ENCODE peak calls at places on chromosomes 7 and 10, in six cellular contexts. One of them, this sample, is unnamed.

GRCh38 chr10:31100176-31100575 is 68.5 kb upstream of the ZNF438 start:
- DNase-seq in AG09309: no peak
- DNase-seq in stimulated activated CD4-positive, alpha-beta T cell treated with anti-CD3 and anti-CD28 coated beads, TNF-alpha, amount 100 ng/mL, for 24 hours: no peak
- DNase-seq in GM20000: no peak
- DNase-seq in LoVo: no peak
- DNase-seq in smooth muscle cell of the brain vasculature: no peak
- DNase-seq in this sample: no peak

GRCh38 chr10:44935201-44935960 is 24.2 kb upstream of the RASSF4 start:
- DNase-seq in stimulated activated CD4-positive, alpha-beta T cell treated with anti-CD3 and anti-CD28 coated beads, TNF-alpha, amount 100 ng/mL, for 24 hours: no peak
- DNase-seq in smooth muscle cell of the brain vasculature: peak; percentile 29
- DNase-seq in AG09309: peak; percentile 47
- DNase-seq in LoVo: no peak
- DNase-seq in GM20000: no peak
- DNase-seq in this sample: no peak

GRCh38 chr10:112151640-112152039 is 31.9 kb downstream of the GPAM start:
- DNase-seq in GM20000: no peak
- DNase-seq in AG09309: no peak
- DNase-seq in LoVo: no peak
- DNase-seq in stimulated activated CD4-positive, alpha-beta T cell treated with anti-CD3 and anti-CD28 coated beads, TNF-alpha, amount 100 ng/mL, for 24 hours: no peak
- DNase-seq in smooth muscle cell of the brain vasculature: no peak
- DNase-seq in this sample: no peak

GRCh38 chr10:3616880-3617279 is 168.1 kb downstream of the KLF6 start:
- DNase-seq in LoVo: no peak
- DNase-seq in smooth muscle cell of the brain vasculature: no peak
- DNase-seq in AG09309: no peak
- DNase-seq in GM20000: no peak
- DNase-seq in stimulated activated CD4-positive, alpha-beta T cell treated with anti-CD3 and anti-CD28 coated beads, TNF-alpha, amount 100 ng/mL, for 24 hours: no peak
- DNase-seq in this sample: no peak

GRCh38 chr10:22854935-22855421 is 72.9 kb upstream of the ARMC3 start:
- DNase-seq in stimulated activated CD4-positive, alpha-beta T cell treated with anti-CD3 and anti-CD28 coated beads, TNF-alpha, amount 100 ng/mL, for 24 hours: no peak
- DNase-seq in AG09309: no peak
- DNase-seq in smooth muscle cell of the brain vasculature: no peak
- DNase-seq in GM20000: no peak
- DNase-seq in LoVo: no peak
- DNase-seq in this sample: no peak

GRCh38 chr7:44100458-44101303 is 3.5 kb upstream of the AEBP1 start:
- DNase-seq in LoVo: no peak
- DNase-seq in AG09309: peak; percentile 68
- DNase-seq in stimulated activated CD4-positive, alpha-beta T cell treated with anti-CD3 and anti-CD28 coated beads, TNF-alpha, amount 100 ng/mL, for 24 hours: no peak
- DNase-seq in smooth muscle cell of the brain vasculature: peak; percentile 79
- DNase-seq in GM20000: peak; percentile 41
- DNase-seq in this sample: no peak

GRCh38 chr10:18122753-18123152 is 17.5 kb upstream of the CACNB2 start:
- DNase-seq in stimulated activated CD4-positive, alpha-beta T cell treated with anti-CD3 and anti-CD28 coated beads, TNF-alpha, amount 100 ng/mL, for 24 hours: no peak
- DNase-seq in smooth muscle cell of the brain vasculature: no peak
- DNase-seq in LoVo: no peak
- DNase-seq in AG09309: no peak
- DNase-seq in GM20000: no peak
- DNase-seq in this sample: no peak

GRCh38 chr10:28875535-28876208 is 198.4 kb downstream of the BAMBI start:
- DNase-seq in stimulated activated CD4-positive, alpha-beta T cell treated with anti-CD3 and anti-CD28 coated beads, TNF-alpha, amount 100 ng/mL, for 24 hours: no peak
- DNase-seq in LoVo: no peak
- DNase-seq in smooth muscle cell of the brain vasculature: no peak
- DNase-seq in AG09309: no peak
- DNase-seq in GM20000: no peak
- DNase-seq in this sample: no peak

GRCh38 chr7:2805213-2806003 is 38.7 kb downstream of the GNA12 start:
- DNase-seq in AG09309: no peak
- DNase-seq in GM20000: no peak
- DNase-seq in smooth muscle cell of the brain vasculature: no peak
- DNase-seq in stimulated activated CD4-positive, alpha-beta T cell treated with anti-CD3 and anti-CD28 coated beads, TNF-alpha, amount 100 ng/mL, for 24 hours: no peak
- DNase-seq in LoVo: no peak
- DNase-seq in this sample: no peak

GRCh38 chr7:26305048-26305868 is 13.6 kb downstream of the SNX10 start:
- DNase-seq in AG09309: no peak
- DNase-seq in LoVo: no peak
- DNase-seq in stimulated activated CD4-positive, alpha-beta T cell treated with anti-CD3 and anti-CD28 coated beads, TNF-alpha, amount 100 ng/mL, for 24 hours: no peak
- DNase-seq in GM20000: no peak
- DNase-seq in smooth muscle cell of the brain vasculature: no peak
- DNase-seq in this sample: no peak

GRCh38 chr7:107563072-107563760 is 504 bp downstream of the COG5 start:
- DNase-seq in GM20000: no peak
- DNase-seq in LoVo: peak; percentile 20
- DNase-seq in AG09309: no peak
- DNase-seq in stimulated activated CD4-positive, alpha-beta T cell treated with anti-CD3 and anti-CD28 coated beads, TNF-alpha, amount 100 ng/mL, for 24 hours: no peak
- DNase-seq in smooth muscle cell of the brain vasculature: no peak
- DNase-seq in this sample: no peak

GRCh38 chr10:23171232-23171876 is 20.8 kb upstream of the PTF1A start:
- DNase-seq in AG09309: no peak
- DNase-seq in LoVo: no peak
- DNase-seq in smooth muscle cell of the brain vasculature: no peak
- DNase-seq in stimulated activated CD4-positive, alpha-beta T cell treated with anti-CD3 and anti-CD28 coated beads, TNF-alpha, amount 100 ng/mL, for 24 hours: no peak
- DNase-seq in GM20000: no peak
- DNase-seq in this sample: no peak

GRCh38 chr7:88888684-88889083 is 93.1 kb upstream of the TEX47 start:
- DNase-seq in stimulated activated CD4-positive, alpha-beta T cell treated with anti-CD3 and anti-CD28 coated beads, TNF-alpha, amount 100 ng/mL, for 24 hours: no peak
- DNase-seq in GM20000: no peak
- DNase-seq in LoVo: peak; percentile 32
- DNase-seq in smooth muscle cell of the brain vasculature: no peak
- DNase-seq in AG09309: no peak
- DNase-seq in this sample: no peak

GRCh38 chr10:4046030-4046429 is 261.0 kb upstream of the KLF6 start:
- DNase-seq in smooth muscle cell of the brain vasculature: no peak
- DNase-seq in stimulated activated CD4-positive, alpha-beta T cell treated with anti-CD3 and anti-CD28 coated beads, TNF-alpha, amount 100 ng/mL, for 24 hours: no peak
- DNase-seq in GM20000: peak; percentile 60
- DNase-seq in LoVo: no peak
- DNase-seq in AG09309: no peak
- DNase-seq in this sample: peak; percentile 25